ENCODE peak calls at places on chromosomes 16 and 17, in seven cellular contexts. One of them, this sample, is unnamed. For H3K4me1 and H3K27me3, the result is how much of the 10 kb centered on the place peaks cover.

GRCh38 chr17:45190503-45191282 is 29.0 kb downstream of the HEXIM2 start:
- DNase-seq in foreskin keratinocyte: no peak
- DNase-seq in CD4-positive, alpha-beta memory T cell: no peak
- DNase-seq in K562: no peak
- DNase-seq in psoas muscle: no peak
- DNase-seq in left ventricle myocardium inferior: no peak
- DNase-seq in mammary epithelial cell: no peak
- DNase-seq in this sample: no peak

GRCh38 chr16:28130099-28131088 is 66.9 kb upstream of the GSG1L start:
- DNase-seq in foreskin keratinocyte: no peak
- DNase-seq in CD4-positive, alpha-beta memory T cell: no peak
- DNase-seq in K562: no peak
- DNase-seq in psoas muscle: no peak
- DNase-seq in left ventricle myocardium inferior: no peak
- DNase-seq in mammary epithelial cell: no peak
- DNase-seq in this sample: no peak

GRCh38 chr16:83137894-83138293 is 511.1 kb downstream of the CDH13 start:
- DNase-seq in foreskin keratinocyte: no peak
- DNase-seq in CD4-positive, alpha-beta memory T cell: no peak
- DNase-seq in K562: no peak
- DNase-seq in psoas muscle: no peak
- DNase-seq in left ventricle myocardium inferior: no peak
- DNase-seq in mammary epithelial cell: no peak
- DNase-seq in this sample: no peak

GRCh38 chr17:64614266-64615011 is 47.7 kb downstream of the SMURF2 start:
- DNase-seq in foreskin keratinocyte: no peak
- DNase-seq in CD4-positive, alpha-beta memory T cell: no peak
- DNase-seq in K562: no peak
- DNase-seq in psoas muscle: no peak
- DNase-seq in left ventricle myocardium inferior: no peak
- DNase-seq in mammary epithelial cell: no peak
- DNase-seq in this sample: no peak

GRCh38 chr17:4786111-4786491 is at the start of gene VMO1:
- DNase-seq in foreskin keratinocyte: no peak
- DNase-seq in CD4-positive, alpha-beta memory T cell: no peak
- DNase-seq in K562: no peak
- DNase-seq in psoas muscle: no peak
- DNase-seq in left ventricle myocardium inferior: no peak
- DNase-seq in mammary epithelial cell: no peak
- DNase-seq in this sample: no peak

GRCh38 chr17:2090804-2091534 is 36.1 kb downstream of the HIC1 start:
- DNase-seq in foreskin keratinocyte: no peak
- DNase-seq in CD4-positive, alpha-beta memory T cell: no peak
- DNase-seq in K562: no peak
- DNase-seq in psoas muscle: peak
- DNase-seq in left ventricle myocardium inferior: peak
- DNase-seq in mammary epithelial cell: peak
- DNase-seq in this sample: no peak

GRCh38 chr16:78317871-78318270 is 218.4 kb downstream of the WWOX start:
- DNase-seq in foreskin keratinocyte: no peak
- DNase-seq in CD4-positive, alpha-beta memory T cell: no peak
- DNase-seq in K562: no peak
- DNase-seq in psoas muscle: no peak
- DNase-seq in left ventricle myocardium inferior: no peak
- DNase-seq in mammary epithelial cell: no peak
- DNase-seq in this sample: no peak

GRCh38 chr17:78258323-78259229 is 27.1 kb downstream of the TMEM235 start:
- DNase-seq in foreskin keratinocyte: no peak
- DNase-seq in CD4-positive, alpha-beta memory T cell: peak
- DNase-seq in K562: peak
- DNase-seq in psoas muscle: peak
- DNase-seq in left ventricle myocardium inferior: peak
- DNase-seq in mammary epithelial cell: no peak
- DNase-seq in this sample: peak

GRCh38 chr17:83113792-83114191 is 34.4 kb downstream of the METRNL start:
- DNase-seq in foreskin keratinocyte: no peak
- DNase-seq in CD4-positive, alpha-beta memory T cell: no peak
- DNase-seq in K562: no peak
- DNase-seq in psoas muscle: peak
- DNase-seq in left ventricle myocardium inferior: no peak
- DNase-seq in mammary epithelial cell: no peak
- DNase-seq in this sample: no peak

GRCh38 chr17:2948721-2949468 is 114.5 kb downstream of the OR1D5 start:
- DNase-seq in foreskin keratinocyte: no peak
- DNase-seq in CD4-positive, alpha-beta memory T cell: no peak
- DNase-seq in K562: no peak
- DNase-seq in psoas muscle: no peak
- DNase-seq in left ventricle myocardium inferior: no peak
- DNase-seq in mammary epithelial cell: no peak
- DNase-seq in this sample: no peak

GRCh38 chr16:705748-706188 is at the start of gene FBXL16:
- DNase-seq in foreskin keratinocyte: no peak
- DNase-seq in CD4-positive, alpha-beta memory T cell: no peak
- DNase-seq in K562: peak
- DNase-seq in psoas muscle: no peak
- DNase-seq in left ventricle myocardium inferior: no peak
- DNase-seq in mammary epithelial cell: no peak
- DNase-seq in this sample: no peak

GRCh38 chr16:89922884-89923639 is at the start of gene TUBB3:
- DNase-seq in foreskin keratinocyte: peak
- DNase-seq in CD4-positive, alpha-beta memory T cell: no peak
- DNase-seq in K562: peak
- DNase-seq in psoas muscle: peak
- DNase-seq in left ventricle myocardium inferior: peak
- DNase-seq in mammary epithelial cell: peak
- DNase-seq in this sample: no peak

GRCh38 chr17:44529864-44530263 is 26.7 kb upstream of the GPATCH8 start:
- DNase-seq in foreskin keratinocyte: no peak
- DNase-seq in CD4-positive, alpha-beta memory T cell: no peak
- DNase-seq in K562: no peak
- DNase-seq in psoas muscle: no peak
- DNase-seq in left ventricle myocardium inferior: no peak
- DNase-seq in mammary epithelial cell: peak
- DNase-seq in this sample: no peak

GRCh38 chr16:85279874-85280545 is 167.7 kb upstream of the CIBAR2 start:
- DNase-seq in foreskin keratinocyte: no peak
- DNase-seq in CD4-positive, alpha-beta memory T cell: no peak
- DNase-seq in K562: no peak
- DNase-seq in psoas muscle: peak
- DNase-seq in left ventricle myocardium inferior: peak
- DNase-seq in mammary epithelial cell: no peak
- DNase-seq in this sample: no peak

GRCh38 chr17:28549274-28550132 is 2.9 kb downstream of the UNC119 start:
- DNase-seq in foreskin keratinocyte: no peak
- DNase-seq in CD4-positive, alpha-beta memory T cell: peak
- DNase-seq in K562: no peak
- DNase-seq in psoas muscle: no peak
- DNase-seq in left ventricle myocardium inferior: no peak
- DNase-seq in mammary epithelial cell: no peak
- DNase-seq in this sample: peak

GRCh38 chr17:49994085-49995054 is 654 bp downstream of the DLX3 start:
- DNase-seq in foreskin keratinocyte: no peak
- DNase-seq in CD4-positive, alpha-beta memory T cell: no peak
- DNase-seq in K562: no peak
- DNase-seq in psoas muscle: no peak
- DNase-seq in left ventricle myocardium inferior: no peak
- DNase-seq in mammary epithelial cell: no peak
- DNase-seq in this sample: no peak

GRCh38 chr17:30361766-30362279 is 16.9 kb upstream of the CPD start:
- DNase-seq in foreskin keratinocyte: no peak
- DNase-seq in CD4-positive, alpha-beta memory T cell: no peak
- DNase-seq in K562: no peak
- DNase-seq in psoas muscle: no peak
- DNase-seq in left ventricle myocardium inferior: no peak
- DNase-seq in mammary epithelial cell: no peak
- DNase-seq in this sample: no peak

GRCh38 chr17:30354731-30355130 is 20.9 kb upstream of the TMIGD1 start:
- DNase-seq in foreskin keratinocyte: no peak
- DNase-seq in CD4-positive, alpha-beta memory T cell: no peak
- DNase-seq in K562: no peak
- DNase-seq in psoas muscle: no peak
- DNase-seq in left ventricle myocardium inferior: no peak
- DNase-seq in mammary epithelial cell: no peak
- DNase-seq in this sample: no peak

GRCh38 chr17:30360396-30360795 is 18.3 kb upstream of the CPD start:
- DNase-seq in foreskin keratinocyte: no peak
- DNase-seq in CD4-positive, alpha-beta memory T cell: no peak
- DNase-seq in K562: no peak
- DNase-seq in psoas muscle: no peak
- DNase-seq in left ventricle myocardium inferior: no peak
- DNase-seq in mammary epithelial cell: no peak
- DNase-seq in this sample: no peak

GRCh38 chr17:30358055-30358760 is 20.5 kb upstream of the CPD start:
- DNase-seq in foreskin keratinocyte: no peak
- DNase-seq in CD4-positive, alpha-beta memory T cell: no peak
- DNase-seq in K562: no peak
- DNase-seq in psoas muscle: no peak
- DNase-seq in left ventricle myocardium inferior: no peak
- DNase-seq in mammary epithelial cell: no peak
- DNase-seq in this sample: no peak

GRCh38 chr17:30357476-30357875 is 21.3 kb upstream of the CPD start:
- DNase-seq in foreskin keratinocyte: no peak
- DNase-seq in CD4-positive, alpha-beta memory T cell: no peak
- DNase-seq in K562: no peak
- DNase-seq in psoas muscle: no peak
- DNase-seq in left ventricle myocardium inferior: no peak
- DNase-seq in mammary epithelial cell: no peak
- DNase-seq in this sample: no peak
- H3K4me1 ChIP-seq in foreskin keratinocyte: under half
- H3K4me1 ChIP-seq in CD4-positive, alpha-beta memory T cell: under half
- H3K4me1 ChIP-seq in K562: under half
- H3K4me1 ChIP-seq in psoas muscle: under half
- H3K4me1 ChIP-seq in left ventricle myocardium inferior: under half
- H3K4me1 ChIP-seq in mammary epithelial cell: under half
- H3K4me1 ChIP-seq in this sample: under half

DNA sequence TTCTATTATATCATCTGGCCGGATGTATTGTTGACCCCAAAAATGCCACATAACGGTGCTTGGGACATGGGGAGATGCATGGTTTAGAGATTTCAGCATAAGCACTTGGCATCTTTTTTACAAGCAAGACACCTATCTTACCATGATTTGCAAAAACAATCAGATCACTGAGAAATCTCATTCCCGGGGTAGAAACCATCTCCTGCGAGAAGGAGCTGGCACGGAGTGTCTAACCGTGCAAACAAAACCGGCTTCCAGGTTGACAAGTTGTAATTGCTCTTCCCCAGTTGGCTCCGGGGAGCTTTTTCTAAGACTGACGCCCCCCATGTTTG is 1.0 kb downstream of the SLC16A6 start:
- DNase-seq in foreskin keratinocyte: no peak
- DNase-seq in CD4-positive, alpha-beta memory T cell: no peak
- DNase-seq in K562: no peak
- DNase-seq in psoas muscle: no peak
- DNase-seq in left ventricle myocardium inferior: no peak
- DNase-seq in mammary epithelial cell: no peak
- DNase-seq in this sample: no peak
- H3K27me3 ChIP-seq in foreskin keratinocyte: half or more
- H3K27me3 ChIP-seq in CD4-positive, alpha-beta memory T cell: under half
- H3K27me3 ChIP-seq in K562: under half
- H3K27me3 ChIP-seq in psoas muscle: under half
- H3K27me3 ChIP-seq in left ventricle myocardium inferior: under half
- H3K27me3 ChIP-seq in mammary epithelial cell: under half
- H3K27me3 ChIP-seq in this sample: under half

GRCh38 chr16:81548551-81548900 is 103.9 kb downstream of the CMIP start:
- DNase-seq in foreskin keratinocyte: no peak
- DNase-seq in CD4-positive, alpha-beta memory T cell: no peak
- DNase-seq in K562: no peak
- DNase-seq in psoas muscle: no peak
- DNase-seq in left ventricle myocardium inferior: no peak
- DNase-seq in mammary epithelial cell: no peak
- DNase-seq in this sample: no peak
- H3K27ac ChIP-seq in foreskin keratinocyte: peak
- H3K27ac ChIP-seq in CD4-positive, alpha-beta memory T cell: no peak
- H3K27ac ChIP-seq in K562: no peak
- H3K27ac ChIP-seq in psoas muscle: no peak
- H3K27ac ChIP-seq in left ventricle myocardium inferior: no peak
- H3K27ac ChIP-seq in mammary epithelial cell: no peak
- H3K27ac ChIP-seq in this sample: no peak

GRCh38 chr16:57801098-57801855 is 1.0 kb downstream of the KIFC3 start:
- DNase-seq in foreskin keratinocyte: no peak
- DNase-seq in CD4-positive, alpha-beta memory T cell: no peak
- DNase-seq in K562: peak
- DNase-seq in psoas muscle: no peak
- DNase-seq in left ventricle myocardium inferior: no peak
- DNase-seq in mammary epithelial cell: peak
- DNase-seq in this sample: no peak
- H3K4me1 ChIP-seq in foreskin keratinocyte: under half
- H3K4me1 ChIP-seq in CD4-positive, alpha-beta memory T cell: under half
- H3K4me1 ChIP-seq in K562: half or more
- H3K4me1 ChIP-seq in psoas muscle: half or more
- H3K4me1 ChIP-seq in left ventricle myocardium inferior: half or more
- H3K4me1 ChIP-seq in mammary epithelial cell: half or more
- H3K4me1 ChIP-seq in this sample: under half

DNA sequence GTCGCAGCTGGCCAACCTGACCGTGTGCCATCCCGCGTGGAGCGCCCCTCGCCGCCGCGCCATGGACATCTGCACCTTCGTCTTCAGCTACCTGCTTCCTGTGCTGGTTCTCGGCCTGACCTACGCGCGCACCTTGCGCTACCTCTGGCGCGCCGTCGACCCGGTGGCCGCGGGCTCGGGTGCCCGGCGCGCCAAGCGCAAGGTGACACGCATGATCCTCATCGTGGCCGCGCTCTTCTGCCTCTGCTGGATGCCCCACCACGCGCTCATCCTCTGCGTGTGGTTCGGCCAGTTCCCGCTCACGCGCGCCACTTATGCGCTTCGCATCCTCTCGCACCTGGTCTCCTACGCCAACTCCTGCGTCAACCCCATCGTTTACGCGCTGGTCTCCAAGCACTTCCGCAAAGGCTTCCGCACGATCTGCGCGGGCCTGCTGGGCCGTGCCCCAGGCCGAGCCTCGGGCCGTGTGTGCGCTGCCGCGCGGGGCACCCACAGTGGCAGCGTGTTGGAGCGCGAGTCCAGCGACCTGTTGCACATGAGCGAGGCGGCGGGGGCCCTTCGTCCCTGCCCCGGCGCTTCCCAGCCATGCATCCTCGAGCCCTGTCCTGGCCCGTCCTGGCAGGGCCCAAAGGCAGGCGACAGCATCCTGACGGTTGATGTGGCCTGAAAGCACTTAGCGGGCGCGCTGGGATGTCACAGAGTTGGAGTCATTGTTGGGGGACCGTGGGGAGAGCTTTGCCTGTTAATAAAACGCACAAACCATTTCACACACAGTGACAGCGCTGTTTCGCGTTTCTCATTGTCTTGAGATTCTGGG is 2.0 kb upstream of the ZACN start:
- DNase-seq in foreskin keratinocyte: no peak
- DNase-seq in CD4-positive, alpha-beta memory T cell: peak
- DNase-seq in K562: no peak
- DNase-seq in psoas muscle: no peak
- DNase-seq in left ventricle myocardium inferior: no peak
- DNase-seq in mammary epithelial cell: peak
- DNase-seq in this sample: peak
- H3K27me3 ChIP-seq in foreskin keratinocyte: half or more
- H3K27me3 ChIP-seq in CD4-positive, alpha-beta memory T cell: under half
- H3K27me3 ChIP-seq in K562: under half
- H3K27me3 ChIP-seq in psoas muscle: half or more
- H3K27me3 ChIP-seq in left ventricle myocardium inferior: half or more
- H3K27me3 ChIP-seq in mammary epithelial cell: half or more
- H3K27me3 ChIP-seq in this sample: under half

This sample was measured in naive thymus-derived CD4-positive, alpha-beta T cell.